ENCODE peak calls at places on chromosomes 11 and 22, in ten cellular contexts. Q, V, I, T, P, E, G, S, R and F are unnamed samples.
A peak's percentile ranks its signal among the peaks of the same experiment; 100 is the strongest.

GRCh38 chr11:115324569-115325432 is 179.4 kb downstream of the CADM1 start:
- DNase-seq in Q (peak; percentile 10), V (peak; percentile 68), I (no peak), T (peak; percentile 33), P (no peak), E (no peak), G (no peak), S (no peak), R (peak; percentile 36), F (peak; percentile 78)

GRCh38 chr11:69593851-69594250 is 47.1 kb upstream of the CCND1 start:
- DNase-seq in Q (no peak), V (no peak), I (no peak), T (no peak), P (no peak), E (no peak), G (no peak), S (no peak), R (no peak), F (no peak)

GRCh38 chr11:19648321-19648720 is 64.3 kb upstream of the NAV2 start:
- DNase-seq in Q (no peak), V (no peak), I (no peak), T (no peak), P (no peak), E (no peak), G (no peak), S (no peak), R (no peak), F (no peak)

GRCh38 chr22:25350551-25350971 is 131.1 kb downstream of the CRYBB2 start:
- DNase-seq in Q (no peak), V (no peak), I (no peak), T (no peak), P (no peak), E (no peak), G (no peak), S (peak; percentile 37), R (no peak), F (no peak)

GRCh38 chr11:2399488-2400068 is 972 bp upstream of the TSSC4 start:
- DNase-seq in Q (no peak), V (peak; percentile 30), I (no peak), T (no peak), P (no peak), E (no peak), G (no peak), S (no peak), R (peak; percentile 43), F (no peak)

GRCh38 chr11:116948375-116948774 is 111.0 kb upstream of the APOA1 start:
- DNase-seq in Q (no peak), V (no peak), I (no peak), T (no peak), P (peak; percentile 15), E (no peak), G (no peak), S (no peak), R (no peak), F (no peak)

GRCh38 chr11:120186799-120187591 is 23.8 kb upstream of the OAF start:
- DNase-seq in Q (no peak), V (no peak), I (no peak), T (no peak), P (no peak), E (no peak), G (peak; percentile 60), S (peak; percentile 58), R (peak; percentile 78), F (no peak)

GRCh38 chr11:76648929-76649328 is 21.6 kb downstream of the LRRC32 start:
- DNase-seq in Q (no peak), V (no peak), I (no peak), T (no peak), P (no peak), E (no peak), G (no peak), S (no peak), R (no peak), F (no peak)